ENCODE peak calls at places on chromosomes 6 and 20, in ten cellular contexts. Y is cardiac fibroblast; I is mesenchymal stem cell; Z is CD4-positive, CD25-positive, alpha-beta regulatory T cell; E is foreskin fibroblast; A is epithelial cell of esophagus; B is A549; C is Panc1; M is effector memory CD4-positive, alpha-beta T cell; J is choroid plexus epithelial cell. N is an unnamed sample.

GRCh38 chr20:22918286-22918983 is 116.7 kb upstream of the SSTR4 start:
- DNase-seq in J (peak; percentile 41), C (no peak), I (peak; percentile 73), M (no peak), B (no peak), E (no peak), Y (peak; percentile 28), A (no peak), Z (no peak), N (no peak)

GRCh38 chr6:132648828-132649227 is 10.2 kb downstream of the TAAR1 start:
- DNase-seq in B (no peak), A (no peak), C (no peak), I (no peak), Y (no peak), J (no peak), Z (no peak), E (no peak), M (no peak), N (no peak)

GRCh38 chr20:35583636-35584560 is 31.7 kb upstream of the SPAG4 start:
- DNase-seq in J (no peak), B (no peak), E (no peak), M (no peak), Y (no peak), C (no peak), Z (no peak), A (no peak), I (no peak), N (no peak)

GRCh38 chr20:9276964-9277363 is 208.1 kb downstream of the PLCB4 start:
- DNase-seq in I (no peak), Z (no peak), Y (no peak), J (no peak), C (no peak), A (no peak), B (no peak), E (no peak), M (no peak), N (no peak)

GRCh38 chr20:55533601-55534000 is 471.7 kb downstream of the CBLN4 start:
- DNase-seq in J (no peak), A (no peak), B (no peak), E (no peak), M (no peak), Y (no peak), I (no peak), C (no peak), Z (no peak), N (no peak)

GRCh38 chr20:15320941-15321340 is 983.5 kb upstream of the FLRT3 start:
- DNase-seq in A (peak; percentile 74), M (no peak), Y (no peak), I (no peak), C (no peak), B (no peak), E (no peak), Z (no peak), J (no peak), N (no peak)

GRCh38 chr6:49713346-49713745 is at the start of gene CRISP2:
- DNase-seq in C (no peak), I (no peak), E (no peak), J (no peak), B (no peak), A (no peak), M (no peak), Z (no peak), Y (no peak), N (no peak)

GRCh38 chr6:27668442-27669275 is 195.8 kb upstream of the ZNF184 start:
- DNase-seq in A (peak; percentile 87), Z (peak; percentile 61), E (peak; percentile 56), B (peak; percentile 76), J (peak; percentile 62), M (no peak), C (peak; percentile 94), I (peak; percentile 61), Y (peak; percentile 60), N (peak; percentile 68)

DNA sequence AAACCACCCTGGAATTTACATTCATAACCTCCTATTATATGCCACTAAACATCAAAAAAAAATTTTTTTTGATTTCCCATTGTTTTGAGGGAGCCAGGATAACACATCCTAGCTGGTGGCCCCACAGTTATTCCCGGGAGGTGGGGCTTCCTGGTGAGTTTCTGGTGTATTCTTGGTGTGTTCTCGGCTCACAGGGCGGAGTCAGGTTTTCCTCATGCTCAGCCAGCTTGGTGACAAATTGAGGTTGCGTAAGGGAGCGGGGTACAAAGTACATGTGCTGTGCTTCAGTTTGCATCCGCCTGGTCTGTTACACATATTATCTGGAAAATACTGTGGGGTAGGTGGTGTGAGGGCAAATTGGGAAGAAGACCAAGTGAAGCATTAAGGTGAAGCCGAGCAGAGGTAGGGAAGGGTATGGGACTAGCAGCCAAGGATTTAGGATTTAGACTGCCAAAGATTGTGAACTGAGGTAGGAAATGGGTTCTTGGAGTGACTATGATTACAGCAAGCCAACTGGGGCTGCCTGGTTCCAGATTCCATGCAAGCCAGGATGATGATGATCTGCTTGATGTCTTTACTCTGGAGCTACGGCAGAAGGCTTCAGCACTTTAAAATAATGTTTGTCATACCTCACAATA is 46.2 kb upstream of the EEF1A1 start:
- DNase-seq in Z (no peak), E (peak; percentile 78), B (peak; percentile 91), M (no peak), A (peak; percentile 77), Y (peak; percentile 62), I (peak; percentile 66), C (no peak), J (peak; percentile 49), N (no peak)
- H3K4me3 ChIP-seq in Z (no peak overlapping the region), E (no peak overlapping the region), B (no peak overlapping the region), M (no peak overlapping the region), A (no peak overlapping the region), Y (no peak overlapping the region), I (peak overlapping the region; percentile 16), C (no peak overlapping the region), J (no peak overlapping the region), N (no peak overlapping the region)

GRCh38 chr6:44119704-44120262 is 7.5 kb downstream of the MRPL14 start:
- DNase-seq in I (no peak), C (no peak), A (peak; percentile 42), J (no peak), Y (peak; percentile 44), B (no peak), M (no peak), E (no peak), Z (no peak), N (no peak)

GRCh38 chr6:44123544-44123943 is 3.7 kb downstream of the MRPL14 start:
- DNase-seq in J (no peak), Y (no peak), M (no peak), E (no peak), A (no peak), C (no peak), Z (no peak), I (no peak), B (no peak), N (no peak)

GRCh38 chr6:44126320-44127149 is 717 bp downstream of the MRPL14 start:
- DNase-seq in B (peak; percentile 22), E (peak; percentile 61), A (peak; percentile 76), J (peak; percentile 93), C (no peak), Y (peak; percentile 73), Z (peak; percentile 64), I (peak; percentile 93), M (peak; percentile 57), N (peak; percentile 19)

GRCh38 chr6:44120692-44121443 is 6.4 kb downstream of the MRPL14 start:
- DNase-seq in A (no peak), M (no peak), E (no peak), C (no peak), B (no peak), Y (no peak), I (no peak), Z (no peak), J (no peak), N (no peak)

GRCh38 chr6:44122821-44123220 is 4.4 kb downstream of the MRPL14 start:
- DNase-seq in I (peak; percentile 35), M (no peak), J (peak; percentile 42), A (no peak), E (no peak), Y (peak; percentile 61), Z (peak; percentile 33), B (no peak), C (no peak), N (peak; percentile 77)
- H3K4me3 ChIP-seq in I (no peak overlapping the region), M (no peak overlapping the region), J (no peak overlapping the region), A (no peak overlapping the region), E (no peak overlapping the region), Y (no peak overlapping the region), Z (peak overlapping the region; percentile 54), B (no peak overlapping the region), C (no peak overlapping the region), N (peak overlapping the region; percentile 15)

GRCh38 chr6:152698692-152699091 is 995 bp downstream of the MYCT1 start:
- DNase-seq in C (no peak), J (no peak), A (no peak), I (no peak), M (no peak), E (no peak), Z (no peak), B (no peak), Y (no peak), N (no peak)

GRCh38 chr6:152700427-152700826 is 2.7 kb downstream of the MYCT1 start:
- DNase-seq in M (no peak), Y (no peak), B (no peak), I (no peak), Z (no peak), A (no peak), E (no peak), J (no peak), C (no peak), N (no peak)

GRCh38 chr6:152701863-152702401 is 4.2 kb downstream of the MYCT1 start:
- DNase-seq in M (no peak), Y (no peak), I (no peak), J (no peak), A (no peak), B (no peak), E (no peak), Z (no peak), C (no peak), N (no peak)

GRCh38 chr6:152697634-152698033 is at the start of gene MYCT1:
- DNase-seq in E (no peak), J (peak; percentile 25), Z (no peak), C (no peak), M (no peak), I (no peak), B (no peak), A (no peak), Y (peak; percentile 84), N (no peak)

DNA sequence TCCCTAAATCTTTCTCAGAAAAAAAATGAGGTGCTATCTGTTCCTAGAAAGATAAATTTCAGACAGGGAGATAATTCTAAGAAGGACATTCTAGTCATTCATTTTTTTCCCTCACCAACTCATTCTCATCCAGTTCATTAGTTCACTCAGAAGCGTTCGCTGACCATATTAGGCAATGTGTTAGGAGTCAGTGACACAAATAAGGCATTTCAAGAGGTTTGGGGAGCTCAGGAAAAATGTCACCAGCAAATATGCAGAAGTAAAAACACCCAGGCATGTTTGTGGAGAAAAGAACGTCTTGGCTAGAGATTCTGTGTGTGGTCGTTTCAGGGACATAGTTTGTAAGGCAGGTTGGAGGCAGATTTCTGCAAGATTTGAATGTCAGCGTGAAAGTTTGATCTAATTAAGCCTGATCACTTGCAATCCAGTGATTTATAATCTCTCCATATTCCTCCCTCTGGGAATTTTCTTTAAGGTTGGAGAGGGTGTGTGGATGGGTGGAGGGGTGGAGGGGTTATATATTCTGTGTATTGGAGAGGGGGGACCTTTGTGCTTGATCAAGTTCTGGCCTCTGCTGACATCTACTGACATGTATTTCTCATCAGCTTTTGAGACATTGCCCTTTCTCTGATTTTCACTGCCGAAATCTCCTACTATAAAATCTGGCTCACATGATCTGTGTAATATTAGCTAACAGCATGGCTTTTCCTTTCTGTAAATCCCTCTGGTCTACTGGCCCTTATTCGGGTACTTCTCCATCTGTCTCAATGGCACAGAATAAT is 3.6 kb downstream of the MYCT1 start:
- DNase-seq in I (no peak), E (no peak), B (no peak), C (no peak), Z (no peak), J (peak; percentile 25), M (no peak), Y (no peak), A (no peak), N (no peak)
- H3K4me3 ChIP-seq in I (no peak overlapping the region), E (no peak overlapping the region), B (no peak overlapping the region), C (no peak overlapping the region), Z (no peak overlapping the region), J (no peak overlapping the region), M (no peak overlapping the region), Y (no peak overlapping the region), A (no peak overlapping the region), N (no peak overlapping the region)

GRCh38 chr6:47070461-47070860 is 28.3 kb upstream of the ADGRF1 start:
- DNase-seq in I (no peak), J (no peak), Z (no peak), M (no peak), E (no peak), C (no peak), Y (no peak), B (no peak), A (no peak), N (no peak)
- H3K4me3 ChIP-seq in I (no peak overlapping the region), J (no peak overlapping the region), Z (no peak overlapping the region), M (no peak overlapping the region), E (no peak overlapping the region), C (no peak overlapping the region), Y (no peak overlapping the region), B (no peak overlapping the region), A (no peak overlapping the region), N (no peak overlapping the region)

N was measured in Jurkat, Clone E6-1.